ENCODE peak calls at places on chromosomes 1 and 21, in nine cellular contexts. K, Q, B, L, G, Z, U, T and W are unnamed samples.

GRCh38 chr1:20849100-20849499 is 62.0 kb upstream of the HP1BP3 start:
- DNase-seq in K (no peak), Q (no peak), B (no peak), L (no peak), G (no peak), Z (no peak), U (no peak), T (no peak), W (no peak)

GRCh38 chr1:119884700-119885099 is 11.6 kb downstream of the ADAM30 start:
- DNase-seq in K (no peak), Q (no peak), B (no peak), L (no peak), G (peak), Z (no peak), U (no peak), T (no peak), W (no peak)

GRCh38 chr1:119646521-119647227 is 1.4 kb downstream of the ZNF697 start:
- DNase-seq in K (peak), Q (no peak), B (no peak), L (peak), G (peak), Z (no peak), U (no peak), T (no peak), W (no peak)

GRCh38 chr1:65830306-65830705 is 37.6 kb downstream of the PDE4B start:
- DNase-seq in K (no peak), Q (no peak), B (no peak), L (no peak), G (peak), Z (no peak), U (no peak), T (no peak), W (no peak)

GRCh38 chr21:17769049-17769845 is 49.9 kb downstream of the C21orf91 start:
- DNase-seq in K (no peak), Q (no peak), B (no peak), L (no peak), G (no peak), Z (no peak), U (no peak), T (no peak), W (no peak)

GRCh38 chr1:205521646-205522150 is 17.2 kb downstream of the CDK18 start:
- DNase-seq in K (no peak), Q (no peak), B (no peak), L (no peak), G (no peak), Z (no peak), U (no peak), T (no peak), W (peak)

GRCh38 chr21:38609580-38609979 is 111.3 kb upstream of the ERG start:
- DNase-seq in K (no peak), Q (no peak), B (no peak), L (no peak), G (no peak), Z (no peak), U (no peak), T (no peak), W (no peak)

GRCh38 chr1:41626616-41627375 is 142.3 kb upstream of the EDN2 start:
- DNase-seq in K (no peak), Q (no peak), B (peak), L (no peak), G (peak), Z (peak), U (no peak), T (peak), W (no peak)

GRCh38 chr1:225250432-225250831 is 177.4 kb downstream of the LBR start:
- DNase-seq in K (no peak), Q (no peak), B (no peak), L (no peak), G (no peak), Z (no peak), U (no peak), T (no peak), W (no peak)

GRCh38 chr1:243806310-243806709 is 43.7 kb downstream of the AKT3 start:
- DNase-seq in K (no peak), Q (no peak), B (no peak), L (no peak), G (no peak), Z (no peak), U (no peak), T (no peak), W (no peak)

DNA sequence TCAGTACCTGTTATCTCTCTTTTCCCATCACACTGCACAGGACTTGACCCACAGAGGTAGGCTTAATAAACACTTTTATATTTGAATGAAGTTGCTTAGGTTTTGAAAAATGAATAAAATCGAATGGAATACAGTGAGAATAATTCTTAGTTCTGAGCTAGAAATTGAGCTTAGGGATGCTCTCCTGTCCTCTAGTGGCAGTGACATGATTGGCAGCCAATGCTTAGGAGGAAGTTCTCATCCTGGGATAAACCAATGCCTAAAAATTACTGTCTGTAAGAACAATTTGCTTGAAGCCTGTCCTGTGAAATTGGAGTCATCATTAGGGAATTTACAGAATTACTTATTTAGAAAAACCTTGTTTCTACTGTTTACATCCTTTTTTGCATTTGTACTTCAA is 21.3 kb upstream of the CYP4X1 start:
- DNase-seq in K (no peak), Q (no peak), B (no peak), L (peak), G (no peak), Z (no peak), U (no peak), T (no peak), W (no peak)
- TF ChIP-seq CTCF in K (no peak), Q (no peak), B (no peak), L (peak), G (no peak), Z (peak), U (no peak), T (no peak), W (peak)

GRCh38 chr1:160120797-160121196 is 5.2 kb downstream of the ATP1A2 start:
- DNase-seq in K (no peak), Q (no peak), B (no peak), L (no peak), G (no peak), Z (no peak), U (no peak), T (no peak), W (no peak)
- H3K27ac ChIP-seq in K (no peak), Q (no peak), B (no peak), L (no peak), G (no peak), Z (no peak), U (no peak), T (peak), W (no peak)

GRCh38 chr1:223733898-223734852 is 21.8 kb downstream of the CAPN2 start:
- DNase-seq in K (no peak), Q (no peak), B (no peak), L (no peak), G (no peak), Z (no peak), U (no peak), T (no peak), W (no peak)

GRCh38 chr1:223730471-223730870 is 18.1 kb downstream of the CAPN2 start:
- DNase-seq in K (no peak), Q (no peak), B (no peak), L (no peak), G (no peak), Z (no peak), U (no peak), T (no peak), W (no peak)

GRCh38 chr1:223729906-223730305 is 17.6 kb downstream of the CAPN2 start:
- DNase-seq in K (no peak), Q (no peak), B (no peak), L (no peak), G (no peak), Z (no peak), U (no peak), T (no peak), W (no peak)

GRCh38 chr1:223732993-223733798 is 20.9 kb downstream of the CAPN2 start:
- DNase-seq in K (peak), Q (no peak), B (no peak), L (no peak), G (peak), Z (no peak), U (no peak), T (no peak), W (no peak)

DNA sequence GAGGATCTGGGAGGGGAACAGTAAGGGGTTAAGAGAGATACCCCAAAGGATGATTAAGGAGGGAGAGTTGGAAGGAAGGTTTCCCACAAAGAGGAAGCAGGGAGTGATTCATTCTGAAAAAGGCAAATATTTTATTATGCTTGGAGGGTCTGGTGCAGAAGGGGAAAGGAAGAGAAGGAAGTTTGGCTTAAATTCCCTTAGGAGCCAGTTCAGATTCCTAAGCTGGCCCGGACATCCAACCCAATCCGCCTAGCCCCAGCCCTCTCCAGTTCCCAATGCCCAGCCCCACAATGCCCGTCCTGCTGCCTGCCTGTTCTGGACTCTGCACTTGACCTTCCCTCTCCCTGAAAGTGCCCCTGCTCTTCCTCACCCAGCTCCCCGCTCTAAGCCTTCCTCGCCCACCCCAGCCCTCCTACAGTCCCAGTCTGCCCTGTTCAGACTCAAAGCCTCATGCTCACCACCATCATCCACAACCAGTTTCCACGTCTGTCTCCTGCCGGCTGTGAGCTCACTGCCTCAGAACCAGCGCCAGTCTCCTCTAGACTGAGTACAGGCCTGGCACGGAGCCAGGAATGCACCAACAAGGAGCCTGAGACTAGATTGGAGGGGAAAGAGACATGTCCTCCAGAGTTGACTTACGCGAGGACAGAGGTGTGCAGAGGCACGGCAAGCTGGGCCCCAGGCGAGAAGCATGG is 18.9 kb downstream of the CAPN2 start:
- DNase-seq in K (peak), Q (peak), B (no peak), L (no peak), G (peak), Z (no peak), U (peak), T (no peak), W (no peak)
- H3K4me3 ChIP-seq in K (no peak), Q (no peak), B (no peak), L (no peak), G (no peak), Z (no peak), U (no peak), T (peak), W (no peak)

GRCh38 chr1:16719571-16720402 is 20.5 kb upstream of the RNU1-4 start:
- DNase-seq in K (no peak), Q (peak), B (peak), L (peak), G (no peak), Z (peak), U (peak), T (no peak), W (peak)
- TF ChIP-seq CTCF in K (no peak), Q (no peak), B (no peak), L (no peak), G (no peak), Z (no peak), U (no peak), T (no peak), W (no peak)

GRCh38 chr1:16077430-16078245 is 4.2 kb upstream of the FAM131C start:
- DNase-seq in K (no peak), Q (no peak), B (no peak), L (no peak), G (peak), Z (peak), U (peak), T (no peak), W (no peak)

GRCh38 chr1:16076871-16077250 is 3.4 kb upstream of the FAM131C start:
- DNase-seq in K (peak), Q (no peak), B (no peak), L (no peak), G (peak), Z (no peak), U (peak), T (peak), W (peak)

GRCh38 chr1:16081636-16082035 is 8.2 kb upstream of the FAM131C start:
- DNase-seq in K (no peak), Q (no peak), B (no peak), L (no peak), G (no peak), Z (no peak), U (no peak), T (no peak), W (no peak)

GRCh38 chr1:16080422-16081150 is 7.1 kb upstream of the FAM131C start:
- DNase-seq in K (no peak), Q (no peak), B (no peak), L (no peak), G (no peak), Z (no peak), U (peak), T (no peak), W (no peak)

GRCh38 chr1:16078925-16079656 is 5.6 kb upstream of the FAM131C start:
- DNase-seq in K (peak), Q (peak), B (no peak), L (peak), G (peak), Z (peak), U (peak), T (peak), W (peak)
- H3K27ac ChIP-seq in K (no peak), Q (peak), B (peak), L (no peak), G (no peak), Z (no peak), U (no peak), T (peak), W (no peak)

GRCh38 chr1:36359911-36360310 is 25.8 kb downstream of the STK40 start:
- DNase-seq in K (no peak), Q (no peak), B (no peak), L (no peak), G (peak), Z (no peak), U (no peak), T (no peak), W (no peak)
- H3K4me3 ChIP-seq in K (no peak), Q (no peak), B (no peak), L (no peak), G (no peak), Z (no peak), U (no peak), T (no peak), W (no peak)

GRCh38 chr1:29581256-29581655 is 344.9 kb downstream of the PTPRU start:
- DNase-seq in K (no peak), Q (no peak), B (no peak), L (no peak), G (no peak), Z (peak), U (no peak), T (no peak), W (no peak)

GRCh38 chr1:29577512-29577911 is 341.2 kb downstream of the PTPRU start:
- DNase-seq in K (no peak), Q (no peak), B (no peak), L (no peak), G (no peak), Z (peak), U (no peak), T (no peak), W (peak)

GRCh38 chr1:29583727-29584126 is 347.4 kb downstream of the PTPRU start:
- DNase-seq in K (no peak), Q (no peak), B (no peak), L (no peak), G (no peak), Z (peak), U (no peak), T (no peak), W (no peak)

GRCh38 chr1:29576510-29576909 is 340.2 kb downstream of the PTPRU start:
- DNase-seq in K (no peak), Q (no peak), B (no peak), L (no peak), G (no peak), Z (no peak), U (no peak), T (no peak), W (no peak)

GRCh38 chr1:29579821-29580425 is 343.6 kb downstream of the PTPRU start:
- DNase-seq in K (peak), Q (no peak), B (no peak), L (no peak), G (peak), Z (no peak), U (no peak), T (no peak), W (no peak)
- TF ChIP-seq CTCF in K (no peak), Q (no peak), B (no peak), L (no peak), G (no peak), Z (no peak), U (no peak), T (no peak), W (no peak)

GRCh38 chr1:240649733-240650700 is 38.1 kb upstream of the GREM2 start:
- DNase-seq in K (no peak), Q (no peak), B (no peak), L (no peak), G (no peak), Z (no peak), U (no peak), T (no peak), W (no peak)

GRCh38 chr1:240646861-240647260 is 34.9 kb upstream of the GREM2 start:
- DNase-seq in K (no peak), Q (no peak), B (no peak), L (no peak), G (no peak), Z (no peak), U (no peak), T (no peak), W (no peak)

DNA sequence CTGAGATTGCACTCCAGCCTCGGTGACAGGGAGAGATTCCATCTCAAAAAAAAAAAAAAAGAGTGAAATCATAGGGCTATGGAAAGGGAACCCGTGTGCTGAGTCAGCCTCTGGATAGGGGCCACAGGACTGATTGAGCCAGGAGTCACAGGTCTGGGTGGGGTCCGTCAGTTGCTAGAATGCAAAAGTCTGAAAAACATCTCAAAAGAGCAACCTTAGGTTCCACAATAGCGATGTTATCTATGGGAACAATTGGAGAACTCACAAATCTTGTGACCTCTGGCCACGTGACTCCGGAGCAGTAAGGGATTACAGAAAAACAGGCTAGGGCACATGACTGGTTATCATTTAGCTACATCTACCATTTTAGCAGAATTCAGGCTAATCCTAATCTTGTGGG is 32.8 kb upstream of the GREM2 start:
- DNase-seq in K (no peak), Q (no peak), B (no peak), L (no peak), G (no peak), Z (no peak), U (no peak), T (no peak), W (no peak)
- H3K27ac ChIP-seq in K (no peak), Q (peak), B (no peak), L (no peak), G (no peak), Z (no peak), U (no peak), T (no peak), W (no peak)

DNA sequence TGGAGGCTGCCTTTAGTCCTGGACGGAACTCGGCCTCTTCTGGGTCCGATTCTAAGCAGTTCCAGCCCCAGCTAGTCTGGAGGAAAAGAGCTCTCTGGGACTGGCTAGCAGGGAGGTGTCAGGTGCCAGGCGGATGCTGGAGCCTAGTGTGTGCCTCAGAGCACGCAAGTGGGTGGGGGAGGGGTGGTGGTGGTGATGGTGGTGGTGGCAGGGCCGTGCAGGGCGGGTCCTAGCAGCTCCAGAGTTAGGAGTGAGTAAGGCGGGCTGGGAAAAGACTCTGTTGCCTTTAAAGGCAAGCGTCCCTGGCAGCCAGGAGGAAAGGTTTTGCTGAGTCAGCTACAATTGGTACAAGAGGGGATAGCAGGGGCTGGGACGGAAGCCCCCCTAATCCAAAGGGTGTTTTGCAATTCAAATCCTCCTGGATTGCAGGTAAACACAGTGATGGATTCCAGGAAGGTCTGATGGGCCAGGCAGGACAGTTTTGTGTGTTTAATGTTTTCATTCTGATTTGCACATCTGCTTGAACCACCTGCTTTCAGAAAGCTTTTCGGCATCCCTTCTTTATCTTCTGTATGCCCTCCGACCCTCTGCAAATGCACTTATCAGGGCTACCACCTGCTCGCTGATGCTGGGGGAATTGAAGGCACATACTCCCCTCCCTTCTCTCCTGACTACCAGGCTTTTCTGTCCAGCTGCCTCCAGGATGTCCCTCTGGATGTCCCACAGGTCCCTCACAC is 4.1 kb upstream of the SLC2A1 start:
- DNase-seq in K (peak), Q (no peak), B (no peak), L (peak), G (peak), Z (peak), U (no peak), T (peak), W (no peak)
- H3K4me3 ChIP-seq in K (no peak), Q (no peak), B (no peak), L (peak), G (no peak), Z (no peak), U (no peak), T (peak), W (no peak)

GRCh38 chr1:90724361-90724760 is 7.3 kb upstream of the BARHL2 start:
- DNase-seq in K (no peak), Q (no peak), B (no peak), L (no peak), G (no peak), Z (no peak), U (no peak), T (no peak), W (no peak)

GRCh38 chr1:90724926-90725325 is 7.8 kb upstream of the BARHL2 start:
- DNase-seq in K (no peak), Q (no peak), B (no peak), L (no peak), G (no peak), Z (peak), U (no peak), T (no peak), W (no peak)

GRCh38 chr1:90722874-90723273 is 5.8 kb upstream of the BARHL2 start:
- DNase-seq in K (no peak), Q (no peak), B (no peak), L (no peak), G (no peak), Z (no peak), U (no peak), T (no peak), W (no peak)

GRCh38 chr1:90725341-90725960 is 8.3 kb upstream of the BARHL2 start:
- DNase-seq in K (no peak), Q (no peak), B (peak), L (no peak), G (no peak), Z (peak), U (no peak), T (no peak), W (peak)

DNA sequence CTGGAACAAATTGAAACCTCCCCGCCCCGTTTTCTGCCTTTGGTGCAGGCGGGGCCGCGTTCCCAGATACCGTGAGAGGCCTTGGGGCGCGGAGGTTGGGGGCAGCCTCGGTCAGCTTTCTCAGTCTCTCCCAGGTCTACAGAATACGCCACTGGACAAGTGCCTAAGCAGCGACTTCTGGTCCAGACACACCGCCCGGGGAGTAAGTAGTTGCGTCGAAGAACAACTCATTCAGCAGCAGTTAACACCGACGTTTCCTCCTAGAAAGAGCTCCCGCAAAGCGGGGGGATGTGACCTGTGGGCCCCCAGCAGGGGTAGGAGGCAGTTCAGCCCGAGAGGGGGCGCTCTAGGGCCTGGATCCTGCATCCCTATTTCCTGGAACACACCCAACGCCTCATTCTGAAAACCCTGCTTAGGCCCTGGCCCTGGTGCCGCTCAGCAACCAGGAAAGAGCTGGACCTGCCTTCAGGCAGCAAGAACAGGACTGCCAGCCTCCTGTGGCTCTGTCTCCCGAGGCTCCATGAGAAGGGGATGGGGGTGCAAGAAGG is 6.5 kb upstream of the BARHL2 start:
- DNase-seq in K (no peak), Q (no peak), B (no peak), L (no peak), G (no peak), Z (peak), U (no peak), T (no peak), W (peak)
- TF ChIP-seq CTCF in K (no peak), Q (no peak), B (no peak), L (no peak), G (no peak), Z (peak), U (no peak), T (no peak), W (peak)